ENCODE peak calls at places on chromosomes 1 and 21, in five cellular contexts. H is heart left ventricle, D is A549, A is DND-41, J is upper lobe of right lung. T is an unnamed sample.

GRCh38 chr1:59856725-59857338 is 42.1 kb downstream of the HOOK1 start:
- DNase-seq in H (peak), D (no peak), A (no peak), J (no peak), T (no peak)

GRCh38 chr1:63032171-63032570 is 248.2 kb downstream of the ATG4C start:
- DNase-seq in H (no peak), D (no peak), A (no peak), J (no peak), T (no peak)

GRCh38 chr1:164337885-164338284 is 221.1 kb upstream of the PBX1 start:
- DNase-seq in H (no peak), D (peak), A (no peak), J (no peak), T (no peak)

GRCh38 chr21:32329776-32330175 is 31.1 kb downstream of the MRAP start:
- DNase-seq in H (no peak), D (no peak), A (no peak), J (no peak), T (no peak)

GRCh38 chr1:15290382-15290781 is 43.4 kb downstream of the FHAD1 start:
- DNase-seq in H (no peak), D (peak), A (no peak), J (peak), T (peak)

GRCh38 chr21:45392206-45392971 is 12.6 kb upstream of the COL18A1 start:
- DNase-seq in H (peak), D (no peak), A (no peak), J (peak), T (no peak)

GRCh38 chr1:37752213-37752582 is 12.7 kb downstream of the EPHA10 start:
- DNase-seq in H (no peak), D (no peak), A (no peak), J (no peak), T (no peak)

GRCh38 chr1:88877382-88877825 is 14.0 kb downstream of the GTF2B start:
- DNase-seq in H (no peak), D (peak), A (no peak), J (no peak), T (peak)

GRCh38 chr21:26715878-26716506 is 129.2 kb downstream of the ADAMTS1 start:
- DNase-seq in H (peak), D (peak), A (peak), J (no peak), T (peak)

GRCh38 chr1:203765029-203765837 is at the start of gene LAX1:
- DNase-seq in H (no peak), D (no peak), A (peak), J (peak), T (no peak)

GRCh38 chr21:43645414-43645891 is 13.8 kb downstream of the HSF2BP start:
- DNase-seq in H (peak), D (peak), A (no peak), J (no peak), T (peak)
- H3K4me3 ChIP-seq in H (no peak), D (no peak), A (no peak), J (no peak), T (no peak)

GRCh38 chr1:209585672-209586071 is 2.2 kb downstream of the CAMK1G start:
- DNase-seq in H (peak), D (no peak), A (no peak), J (peak), T (no peak)
- H3K4me3 ChIP-seq in H (no peak), D (peak), A (no peak), J (no peak), T (no peak)

DNA sequence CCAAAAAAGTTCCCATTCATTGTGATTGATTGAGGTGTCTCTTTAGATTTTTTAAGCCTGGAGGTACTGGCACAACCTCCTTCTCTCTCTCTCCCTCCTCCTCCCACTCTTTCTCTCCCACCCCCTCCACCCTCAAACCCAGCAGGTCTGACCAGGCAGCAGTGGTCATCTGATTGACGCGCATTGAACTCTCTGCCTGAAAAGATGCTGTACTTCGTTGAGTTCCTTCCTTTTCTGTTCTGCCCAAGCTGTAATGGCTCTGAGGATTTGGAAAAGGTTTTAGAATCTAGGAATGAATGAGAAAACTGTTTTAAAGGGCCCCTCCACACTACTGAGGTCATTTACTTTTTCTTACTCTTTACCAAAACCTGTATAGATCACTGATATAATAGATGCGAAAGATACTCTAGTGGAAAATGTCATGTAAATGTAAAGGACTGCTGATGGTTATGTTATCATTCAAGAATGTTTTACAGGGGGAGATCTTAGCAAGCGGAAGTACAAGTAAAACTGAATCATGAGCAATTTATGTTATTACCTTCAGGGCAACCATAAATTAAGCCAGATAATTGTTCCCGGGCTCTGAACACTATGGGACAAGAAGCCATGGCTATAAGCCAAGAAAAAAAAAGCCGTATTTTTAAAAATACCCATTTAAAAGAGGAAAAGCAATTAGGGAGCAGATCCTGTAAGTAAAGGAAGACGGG is 25.2 kb upstream of the DYRK1A start:
- DNase-seq in H (no peak), D (no peak), A (no peak), J (no peak), T (no peak)
- H3K4me3 ChIP-seq in H (no peak), D (no peak), A (no peak), J (no peak), T (no peak)

GRCh38 chr1:177741476-177741875 is 228.4 kb downstream of the SEC16B start:
- DNase-seq in H (no peak), D (no peak), A (no peak), J (no peak), T (no peak)

GRCh38 chr1:177739780-177740179 is 230.1 kb downstream of the SEC16B start:
- DNase-seq in H (no peak), D (no peak), A (no peak), J (no peak), T (no peak)

GRCh38 chr1:177732178-177732577 is 237.7 kb downstream of the SEC16B start:
- DNase-seq in H (no peak), D (no peak), A (no peak), J (no peak), T (no peak)

GRCh38 chr1:177737456-177737855 is 232.4 kb downstream of the SEC16B start:
- DNase-seq in H (no peak), D (no peak), A (no peak), J (no peak), T (no peak)
- H3K4me3 ChIP-seq in H (no peak), D (no peak), A (no peak), J (no peak), T (no peak)

DNA sequence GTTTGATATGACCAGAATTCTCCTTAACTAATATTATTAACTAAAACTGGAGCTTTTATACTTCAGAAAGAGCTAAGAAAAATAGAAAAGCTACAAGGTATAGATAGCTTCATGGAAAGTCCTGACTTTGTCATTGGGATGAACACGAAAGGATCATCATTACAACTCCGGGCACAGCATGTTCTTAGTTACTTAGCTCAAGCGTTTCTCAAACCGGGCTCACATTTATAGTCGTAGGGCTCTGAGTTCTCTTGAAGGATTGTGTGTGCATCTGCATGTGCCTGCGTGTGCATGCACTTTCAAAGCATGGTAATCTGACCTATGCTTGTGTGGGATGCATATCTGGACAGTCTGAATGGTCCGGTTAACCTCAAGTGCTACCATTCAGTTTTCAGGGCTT is 20.4 kb upstream of the MAP10 start:
- DNase-seq in H (no peak), D (no peak), A (no peak), J (no peak), T (no peak)
- H3K4me3 ChIP-seq in H (no peak), D (no peak), A (no peak), J (no peak), T (no peak)

GRCh38 chr1:243263824-243264223 is 8.0 kb downstream of the SDCCAG8 start:
- DNase-seq in H (no peak), D (no peak), A (no peak), J (no peak), T (no peak)
- H3K4me3 ChIP-seq in H (no peak), D (no peak), A (no peak), J (no peak), T (no peak)